ENCODE peak calls at places on chromosome 9, in ten cellular contexts. N is tibial nerve, O is breast epithelium, P is ovary, E is IMR-90, T is suprapubic skin, I is sigmoid colon, C is heart left ventricle, F is NB4, L is Peyer's patch. A is an unnamed sample.

GRCh38 chr9:131289301-131290038 is at the start of gene PLPP7:
- DNase-seq in N (peak; percentile 61), O (no peak), P (peak; percentile 69), E (peak; percentile 48), T (no peak), I (peak; percentile 89), C (peak; percentile 89), F (no peak), L (no peak), A (peak; percentile 44)

GRCh38 chr9:84667571-84668203 is 1.8 kb upstream of the NTRK2 start:
- DNase-seq in N (no peak), O (peak; percentile 50), P (no peak), E (peak; percentile 12), T (no peak), I (no peak), C (no peak), F (no peak), L (no peak), A (no peak)

GRCh38 chr9:93577940-93578682 is 1.7 kb downstream of the PHF2 start:
- DNase-seq in N (no peak), O (peak; percentile 16), P (peak; percentile 34), E (no peak), T (peak; percentile 66), I (no peak), C (no peak), F (no peak), L (peak; percentile 45), A (no peak)

GRCh38 chr9:89770779-89771178 is 166.0 kb downstream of the GADD45G start:
- DNase-seq in N (no peak), O (no peak), P (no peak), E (no peak), T (peak; percentile 35), I (no peak), C (no peak), F (no peak), L (no peak), A (no peak)

GRCh38 chr9:35738924-35739323 is 6.5 kb downstream of the CREB3 start:
- DNase-seq in N (no peak), O (no peak), P (no peak), E (no peak), T (peak; percentile 40), I (peak; percentile 58), C (no peak), F (no peak), L (no peak), A (no peak)

GRCh38 chr9:121720992-121721350 is 69.5 kb downstream of the DAB2IP start:
- DNase-seq in N (no peak), O (no peak), P (no peak), E (no peak), T (no peak), I (no peak), C (no peak), F (no peak), L (no peak), A (no peak)

GRCh38 chr9:19479874-19480273 is 71.1 kb downstream of the ACER2 start:
- DNase-seq in N (no peak), O (no peak), P (no peak), E (no peak), T (no peak), I (no peak), C (no peak), F (no peak), L (no peak), A (no peak)

GRCh38 chr9:109934499-109935214 is 154.7 kb downstream of the PALM2AKAP2 start:
- DNase-seq in N (no peak), O (no peak), P (no peak), E (peak; percentile 85), T (no peak), I (no peak), C (peak; percentile 33), F (no peak), L (no peak), A (no peak)

GRCh38 chr9:70046274-70047070 is 2.8 kb downstream of the MAMDC2 start:
- DNase-seq in N (no peak), O (peak; percentile 85), P (no peak), E (no peak), T (no peak), I (peak; percentile 79), C (no peak), F (no peak), L (no peak), A (no peak)

GRCh38 chr9:23587903-23588302 is 238.1 kb downstream of the ELAVL2 start:
- DNase-seq in N (no peak), O (no peak), P (no peak), E (no peak), T (no peak), I (no peak), C (no peak), F (no peak), L (no peak), A (no peak)

GRCh38 chr9:89226076-89226475 is 47.5 kb upstream of the SHC3 start:
- DNase-seq in N (no peak), O (no peak), P (no peak), E (peak; percentile 51), T (no peak), I (no peak), C (no peak), F (no peak), L (no peak), A (no peak)

GRCh38 chr9:15104826-15105420 is 194.7 kb upstream of the FREM1 start:
- DNase-seq in N (no peak), O (no peak), P (no peak), E (peak; percentile 46), T (no peak), I (no peak), C (peak; percentile 20), F (peak; percentile 57), L (peak; percentile 77), A (no peak)

GRCh38 chr9:26658476-26658875 is 234.1 kb downstream of the CAAP1 start:
- DNase-seq in N (no peak), O (no peak), P (no peak), E (no peak), T (no peak), I (no peak), C (no peak), F (no peak), L (no peak), A (no peak)
- H3K4me3 ChIP-seq in N (no peak overlapping the region), O (no peak overlapping the region), P (no peak overlapping the region), E (no peak overlapping the region), T (no peak overlapping the region), I (no peak overlapping the region), C (no peak overlapping the region), F (no peak overlapping the region), L (no peak overlapping the region), A (no peak overlapping the region)

GRCh38 chr9:135722365-135722764 is 20.4 kb downstream of the KCNT1 start:
- DNase-seq in N (no peak), O (no peak), P (no peak), E (no peak), T (no peak), I (no peak), C (no peak), F (no peak), L (no peak), A (no peak)

GRCh38 chr9:135727257-135727875 is 25.4 kb downstream of the KCNT1 start:
- DNase-seq in N (no peak), O (no peak), P (no peak), E (no peak), T (no peak), I (no peak), C (no peak), F (no peak), L (no peak), A (no peak)

GRCh38 chr9:135728436-135729110 is 26.6 kb downstream of the KCNT1 start:
- DNase-seq in N (no peak), O (no peak), P (no peak), E (no peak), T (no peak), I (no peak), C (no peak), F (no peak), L (no peak), A (no peak)

GRCh38 chr9:135726138-135726853 is 24.3 kb downstream of the KCNT1 start:
- DNase-seq in N (no peak), O (no peak), P (no peak), E (no peak), T (no peak), I (no peak), C (no peak), F (no peak), L (no peak), A (no peak)

DNA sequence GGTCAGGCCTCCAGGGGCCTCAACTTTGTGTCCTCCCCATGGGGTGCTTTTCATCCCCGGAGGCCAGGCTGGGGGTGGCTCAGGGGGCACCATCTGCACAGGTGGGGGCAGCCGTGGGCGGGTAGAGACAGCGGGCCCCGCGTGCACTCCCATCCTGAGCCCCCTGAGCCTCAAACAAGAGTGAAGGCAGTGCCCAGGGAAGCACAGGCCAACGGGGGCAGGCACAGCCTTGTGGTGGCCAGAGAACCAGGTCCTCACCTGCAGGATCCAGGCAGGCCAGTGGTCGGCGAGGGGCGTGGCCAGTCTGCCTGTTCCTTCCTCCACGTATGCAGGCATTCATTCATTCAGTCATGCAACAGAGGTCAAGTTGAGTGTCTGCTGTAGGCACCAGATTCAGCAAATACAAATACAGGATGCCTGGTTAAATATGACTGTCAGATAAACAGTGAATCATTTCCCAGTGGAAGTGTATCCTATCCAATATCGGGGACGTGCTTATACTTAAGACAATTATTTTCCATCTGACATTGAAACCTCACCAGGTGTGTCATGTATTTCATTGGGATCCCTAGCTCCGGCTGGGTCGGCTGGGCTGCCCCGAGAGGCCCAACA is 22.3 kb downstream of the KCNT1 start:
- DNase-seq in N (no peak), O (no peak), P (no peak), E (no peak), T (no peak), I (no peak), C (no peak), F (no peak), L (no peak), A (no peak)
- TF ChIP-seq POLR2A in N (no peak), O (no peak), P (no peak), E (no peak), T (no peak), I (no peak), C (no peak), F (no peak), L (no peak), A (no peak)

GRCh38 chr9:79858509-79858908 is 286.7 kb downstream of the TLE4 start:
- DNase-seq in N (no peak), O (no peak), P (no peak), E (peak; percentile 17), T (no peak), I (no peak), C (no peak), F (peak; percentile 9), L (no peak), A (no peak)
- H3K4me3 ChIP-seq in N (no peak overlapping the region), O (no peak overlapping the region), P (no peak overlapping the region), E (peak overlapping the region; percentile 37), T (no peak overlapping the region), I (no peak overlapping the region), C (no peak overlapping the region), F (no peak overlapping the region), L (no peak overlapping the region), A (no peak overlapping the region)

DNA sequence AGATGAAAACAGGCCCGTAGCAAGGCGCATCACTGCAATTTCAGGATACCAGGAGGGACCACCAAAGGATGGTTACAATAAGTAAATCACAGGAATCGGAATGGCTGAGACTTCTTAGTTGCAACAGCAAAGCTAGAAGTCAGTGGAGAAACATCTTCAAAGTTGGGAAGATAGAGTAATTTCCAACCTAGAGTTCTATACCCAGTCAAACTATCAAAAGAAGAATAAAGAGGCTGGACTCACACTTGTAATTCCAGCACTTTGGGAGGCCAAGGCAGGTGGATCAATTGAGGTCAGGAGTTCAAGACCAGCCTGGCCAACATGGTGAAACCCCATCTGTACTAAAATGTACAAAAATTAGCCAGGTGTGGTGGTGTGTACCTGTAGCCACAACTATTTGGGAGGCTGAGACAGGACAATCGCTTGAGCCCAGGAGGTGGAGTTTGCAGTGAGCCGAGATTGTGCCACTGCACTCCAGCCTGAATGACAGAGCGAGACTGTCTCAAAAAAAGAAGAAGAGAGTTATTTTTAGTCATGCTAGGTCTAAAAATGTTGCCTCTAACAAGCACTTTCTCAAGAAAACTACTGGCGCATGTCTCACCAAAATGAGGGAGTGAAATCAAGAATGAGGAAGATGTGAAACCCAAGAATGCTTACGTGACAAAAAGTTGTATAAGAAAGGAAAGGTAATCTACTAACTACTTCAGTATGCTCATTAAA is 267.7 kb downstream of the DENND1A start:
- DNase-seq in N (no peak), O (no peak), P (no peak), E (no peak), T (no peak), I (no peak), C (no peak), F (no peak), L (no peak), A (no peak)
- TF ChIP-seq POLR2A in N (no peak), O (no peak), P (no peak), E (no peak), T (no peak), I (no peak), C (no peak), F (no peak), L (no peak), A (no peak)

A was measured in transverse colon.